ENCODE peak calls at places on chromosomes 5 and 9, in seven cellular contexts. Y is stimulated activated CD8-positive, alpha-beta memory T cell treated with anti-CD3 and anti-CD28 coated beads, Interleukin-12 subunit alpha, Interleukin-12 subunit beta, amount 100 ng/mL, for 1 hour; S is naive thymus-derived CD8-positive, alpha-beta T cell; C is stimulated activated CD4-positive, alpha-beta T cell treated with anti-CD3 and anti-CD28 coated beads, Interleukin-15, amount 100 ng/mL, for 1 hour; Z is GM20000; A is nephron progenitor cell; P is EL. M is an unnamed sample.

GRCh38 chr5:62206150-62206829 is 99.7 kb upstream of the KIF2A start:
- DNase-seq in C (no peak), Y (no peak), Z (no peak), S (no peak), P (peak), A (peak), M (no peak)

GRCh38 chr5:79189439-79190234 is 46.3 kb upstream of the JMY start:
- DNase-seq in A (no peak), P (no peak), Z (no peak), C (no peak), Y (no peak), S (no peak), M (no peak)

GRCh38 chr9:104934686-104935413 is 6.9 kb upstream of the ABCA1 start:
- DNase-seq in Z (no peak), A (no peak), C (no peak), S (no peak), P (peak), Y (no peak), M (no peak)

GRCh38 chr9:136700959-136701664 is 11.3 kb upstream of the DIPK1B start:
- DNase-seq in A (no peak), Y (no peak), S (peak), C (peak), P (no peak), Z (peak), M (no peak)

GRCh38 chr5:124871299-124871698 is 124.9 kb upstream of the ZNF608 start:
- DNase-seq in C (no peak), A (no peak), Y (no peak), P (peak), Z (no peak), S (no peak), M (no peak)

GRCh38 chr5:148828461-148829247 is 2.2 kb downstream of the ADRB2 start:
- DNase-seq in A (no peak), S (no peak), P (peak), Z (no peak), C (no peak), Y (no peak), M (no peak)

GRCh38 chr9:20898885-20899554 is 132.4 kb downstream of the HACD4 start:
- DNase-seq in Z (no peak), S (no peak), A (no peak), P (peak), C (no peak), Y (no peak), M (no peak)

GRCh38 chr9:36306481-36307306 is 48.4 kb upstream of the GNE start:
- DNase-seq in P (peak), S (no peak), Y (no peak), C (no peak), Z (no peak), A (no peak), M (no peak)

GRCh38 chr9:93304574-93305496 is 120.9 kb downstream of the WNK2 start:
- DNase-seq in S (no peak), C (no peak), Y (no peak), Z (peak), P (peak), A (peak), M (peak)

GRCh38 chr5:88376728-88377127 is 108.1 kb upstream of the TMEM161B start:
- DNase-seq in S (no peak), Y (no peak), C (no peak), Z (no peak), P (no peak), A (no peak), M (no peak)

GRCh38 chr9:72978724-72979123 is 25.9 kb upstream of the ALDH1A1 start:
- DNase-seq in Z (no peak), C (no peak), A (no peak), S (no peak), Y (no peak), P (peak), M (no peak)

GRCh38 chr9:127173063-127173462 is 50.6 kb upstream of the ANGPTL2 start:
- DNase-seq in Z (no peak), A (no peak), S (no peak), C (no peak), P (no peak), Y (no peak), M (no peak)

GRCh38 chr5:100623719-100624118 is 88.5 kb downstream of the FAM174A start:
- DNase-seq in Z (peak), Y (no peak), P (peak), S (no peak), C (no peak), A (no peak), M (no peak)

GRCh38 chr5:6158974-6159863 is 219.1 kb downstream of the MED10 start:
- DNase-seq in Y (no peak), S (no peak), Z (no peak), A (no peak), C (no peak), P (peak), M (peak)

GRCh38 chr5:135138116-135138850 is 104.3 kb upstream of the PITX1 start:
- DNase-seq in Z (no peak), S (no peak), C (no peak), P (peak), Y (no peak), A (no peak), M (no peak)

GRCh38 chr5:81826128-81826527 is 75.2 kb upstream of the SSBP2 start:
- DNase-seq in Z (no peak), C (no peak), A (no peak), Y (no peak), P (peak), S (no peak), M (no peak)

GRCh38 chr5:161889971-161890370 is 42.1 kb downstream of the GABRA1 start:
- DNase-seq in Y (no peak), A (peak), P (no peak), Z (no peak), S (no peak), C (no peak), M (no peak)